ENCODE peak calls at places on chromosomes 13 and 19, in ten cellular contexts. Y is left ventricle myocardium inferior; L is endodermal cell; I is uterus; F is CD4-positive, alpha-beta memory T cell; J is brain microvascular endothelial cell; W is ovary; X is stomach; B is psoas muscle; G is cardiac muscle cell. U is an unnamed sample.

GRCh38 chr13:111251646-111252448 is 68.6 kb upstream of the TEX29 start:
- DNase-seq in Y (no peak), L (no peak), I (no peak), F (no peak), J (peak; percentile 56), W (no peak), X (no peak), B (no peak), G (no peak), U (no peak)

GRCh38 chr19:41696402-41697197 is 8.5 kb upstream of the CEACAM7 start:
- DNase-seq in Y (no peak), L (peak; percentile 87), I (no peak), F (no peak), J (no peak), W (no peak), X (peak; percentile 24), B (no peak), G (peak; percentile 7), U (no peak)

GRCh38 chr19:6239871-6240676 is 39.7 kb downstream of the MLLT1 start:
- DNase-seq in Y (peak; percentile 11), L (no peak), I (no peak), F (no peak), J (no peak), W (no peak), X (no peak), B (peak; percentile 47), G (no peak), U (no peak)

GRCh38 chr19:29211562-29212416 is 1.2 kb downstream of the UQCRFS1 start:
- DNase-seq in Y (no peak), L (no peak), I (no peak), F (no peak), J (peak; percentile 9), W (no peak), X (no peak), B (no peak), G (peak; percentile 16), U (no peak)

GRCh38 chr13:113559901-113560644 is 24.5 kb upstream of the TFDP1 start:
- DNase-seq in Y (no peak), L (peak; percentile 18), I (no peak), F (no peak), J (no peak), W (no peak), X (peak; percentile 8), B (no peak), G (no peak), U (no peak)

GRCh38 chr19:16849168-16849567 is 20.0 kb downstream of the SIN3B start:
- DNase-seq in Y (no peak), L (no peak), I (no peak), F (no peak), J (no peak), W (no peak), X (no peak), B (no peak), G (no peak), U (no peak)

GRCh38 chr13:113959198-113959597 is 14.7 kb downstream of the C13orf46 start:
- DNase-seq in Y (no peak), L (no peak), I (no peak), F (no peak), J (no peak), W (no peak), X (peak; percentile 66), B (peak; percentile 14), G (no peak), U (no peak)

GRCh38 chr19:42111384-42111783 is 20.9 kb downstream of the POU2F2 start:
- DNase-seq in Y (no peak), L (no peak), I (no peak), F (no peak), J (peak; percentile 42), W (no peak), X (no peak), B (no peak), G (peak; percentile 52), U (no peak)

GRCh38 chr13:114032121-114032799 is 58.4 kb upstream of the C13orf46 start:
- DNase-seq in Y (no peak), L (no peak), I (peak; percentile 61), F (no peak), J (peak; percentile 68), W (peak; percentile 55), X (no peak), B (no peak), G (peak; percentile 79), U (no peak)

GRCh38 chr19:13788991-13789390 is 6.3 kb upstream of the ZSWIM4 start:
- DNase-seq in Y (no peak), L (no peak), I (no peak), F (peak; percentile 55), J (peak; percentile 65), W (no peak), X (no peak), B (no peak), G (peak; percentile 86), U (no peak)

GRCh38 chr19:49212302-49212701 is 54.7 kb downstream of the TRPM4 start:
- DNase-seq in Y (no peak), L (no peak), I (no peak), F (peak; percentile 8), J (no peak), W (no peak), X (no peak), B (no peak), G (peak; percentile 86), U (no peak)

GRCh38 chr19:5392476-5392875 is 51.9 kb upstream of the PTPRS start:
- DNase-seq in Y (no peak), L (no peak), I (no peak), F (no peak), J (no peak), W (no peak), X (no peak), B (no peak), G (no peak), U (no peak)

GRCh38 chr13:57123660-57124059 is 17.1 kb upstream of the PRR20A start:
- DNase-seq in Y (peak; percentile 24), L (no peak), I (no peak), F (no peak), J (no peak), W (no peak), X (no peak), B (no peak), G (peak; percentile 3), U (no peak)

GRCh38 chr13:59119475-59119874 is 1044.3 kb downstream of the DIAPH3 start:
- DNase-seq in Y (no peak), L (no peak), I (no peak), F (no peak), J (no peak), W (no peak), X (no peak), B (no peak), G (no peak), U (no peak)

DNA sequence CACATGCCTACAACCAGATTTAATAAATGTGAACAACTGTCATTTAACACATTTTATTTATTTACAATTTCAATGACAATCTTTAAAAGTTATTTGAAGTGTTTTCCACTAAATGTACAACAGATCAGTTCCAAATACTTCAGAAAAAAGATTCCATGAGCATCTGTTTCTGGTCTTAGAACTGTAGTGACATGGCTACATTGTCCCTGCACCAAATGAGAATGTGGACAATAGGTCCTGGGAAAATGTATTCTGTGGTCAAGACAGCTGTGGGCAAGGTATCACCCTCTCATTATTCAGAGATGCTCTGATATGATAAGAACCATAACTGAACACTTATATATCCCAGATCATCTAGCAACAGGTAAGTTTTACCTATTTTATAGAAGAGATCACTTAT is 43.7 kb downstream of the ELF1 start:
- DNase-seq in Y (no peak), L (no peak), I (no peak), F (no peak), J (no peak), W (no peak), X (no peak), B (no peak), G (no peak), U (no peak)
- H3K4me3 ChIP-seq in Y (no peak overlapping the region), L (no peak overlapping the region), I (no peak overlapping the region), F (no peak overlapping the region), J (no peak overlapping the region), W (no peak overlapping the region), X (no peak overlapping the region), B (no peak overlapping the region), G (no peak overlapping the region), U (no peak overlapping the region)

DNA sequence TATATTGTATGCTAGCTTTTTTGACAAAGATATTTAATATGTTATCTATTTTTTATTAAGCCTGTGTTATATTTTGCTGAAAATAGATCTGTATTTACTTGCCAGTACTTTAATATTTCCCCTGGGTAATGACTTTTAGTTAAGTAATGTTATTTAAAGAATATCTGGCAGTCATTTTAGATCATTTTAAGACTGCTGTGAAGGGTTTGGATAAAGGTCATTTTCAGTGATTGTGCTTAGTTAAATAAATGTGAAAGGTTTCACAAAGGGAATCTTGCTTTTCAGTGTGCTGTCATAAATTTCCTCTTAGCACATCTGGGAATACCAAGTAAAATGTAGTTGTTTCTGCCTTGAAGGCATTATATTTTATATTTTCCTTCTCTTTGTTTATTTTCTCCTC is 88.0 kb downstream of the MAB21L1 start:
- DNase-seq in Y (no peak), L (no peak), I (no peak), F (no peak), J (no peak), W (no peak), X (no peak), B (no peak), G (peak; percentile 3), U (no peak)
- H3K4me3 ChIP-seq in Y (peak overlapping the region; percentile 24), L (no peak overlapping the region), I (no peak overlapping the region), F (no peak overlapping the region), J (no peak overlapping the region), W (no peak overlapping the region), X (no peak overlapping the region), B (no peak overlapping the region), G (no peak overlapping the region), U (no peak overlapping the region)

GRCh38 chr13:100323937-100324336 is 235.0 kb downstream of the PCCA start:
- DNase-seq in Y (no peak), L (no peak), I (no peak), F (no peak), J (no peak), W (no peak), X (no peak), B (no peak), G (no peak), U (no peak)
- H3K4me3 ChIP-seq in Y (no peak overlapping the region), L (no peak overlapping the region), I (no peak overlapping the region), F (no peak overlapping the region), J (no peak overlapping the region), W (no peak overlapping the region), X (no peak overlapping the region), B (no peak overlapping the region), G (no peak overlapping the region), U (no peak overlapping the region)

DNA sequence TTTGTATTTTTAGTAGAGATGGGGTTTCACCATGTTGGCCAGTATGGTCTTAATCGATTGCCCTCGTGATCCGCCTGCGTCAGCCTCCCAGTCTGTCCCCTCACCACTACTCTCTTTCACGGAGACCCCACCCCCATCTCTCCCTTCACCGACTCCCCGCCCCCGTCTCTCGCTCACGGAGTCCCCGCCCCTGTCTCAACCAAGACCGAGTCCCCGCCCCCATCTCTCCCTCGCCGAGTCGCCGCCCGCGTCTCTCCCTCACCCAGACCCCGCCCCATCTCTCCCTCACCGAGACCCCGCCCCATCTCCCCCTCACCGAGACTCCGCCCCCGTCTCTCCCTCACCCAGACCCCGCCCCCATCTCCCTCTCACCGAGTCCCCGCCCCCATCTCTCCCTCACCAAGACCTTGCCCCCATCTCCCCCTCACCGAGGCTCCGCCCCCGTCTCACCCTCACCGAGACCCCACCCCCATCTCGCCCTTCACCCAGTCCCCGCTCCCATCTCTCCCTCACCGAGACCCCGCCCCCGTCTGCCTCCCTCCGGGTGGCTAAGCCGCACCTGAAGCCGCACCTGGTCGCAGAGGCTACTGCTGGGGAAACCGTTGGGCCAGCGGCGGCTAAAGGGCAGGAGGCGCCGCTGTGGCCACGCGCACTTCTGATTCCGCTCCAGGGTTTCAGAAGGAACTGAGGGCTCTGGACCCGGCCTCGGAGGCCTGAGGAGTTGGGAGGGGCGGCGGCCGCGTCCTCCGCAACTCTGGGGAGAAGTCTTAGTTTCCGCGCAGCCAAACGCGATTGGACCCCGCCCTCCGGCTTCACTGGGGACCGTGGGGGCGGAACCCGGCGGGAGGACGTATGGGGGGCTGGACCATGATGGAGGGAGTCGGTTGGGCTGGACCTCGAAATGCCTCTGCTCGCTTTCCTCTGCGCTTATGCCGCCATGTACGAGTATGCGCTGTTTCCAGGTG is 17.1 kb upstream of the ZNF846 start:
- DNase-seq in Y (peak; percentile 97), L (peak; percentile 100), I (peak; percentile 99), F (peak; percentile 93), J (peak; percentile 94), W (peak; percentile 99), X (peak; percentile 99), B (peak; percentile 94), G (peak; percentile 98), U (peak; percentile 98)
- H3K4me3 ChIP-seq in Y (peak overlapping the region; percentile 89), L (peak overlapping the region; percentile 81), I (peak overlapping the region; percentile 97), F (peak overlapping the region; percentile 62), J (peak overlapping the region; percentile 81), W (peak overlapping the region; percentile 81), X (peak overlapping the region; percentile 60), B (peak overlapping the region; percentile 69), G (peak overlapping the region; percentile 77), U (peak overlapping the region; percentile 43)